ENCODE peak calls at places on chromosomes 16 and 17, in five cellular contexts. U is A549, G is K562, V is HepG2, K is GM12878. X is an unnamed sample.

GRCh38 chr17:17484451-17484899 is 7.7 kb downstream of the MED9 start:
- DNase-seq in U (no peak), V (no peak), K (no peak), G (no peak), X (no peak)

GRCh38 chr16:9372934-9373890 is 281.8 kb downstream of the HAPSTR1 start:
- DNase-seq in G (no peak), U (no peak), K (no peak), V (no peak), X (no peak)

GRCh38 chr16:2664522-2665096 is 17.7 kb upstream of the KCTD5 start:
- DNase-seq in G (no peak), K (no peak), V (no peak), U (no peak), X (no peak)

GRCh38 chr16:3171181-3171854 is 16.7 kb upstream of the OR1F1 start:
- DNase-seq in G (no peak), K (no peak), U (no peak), V (no peak), X (peak; percentile 72)

GRCh38 chr17:57623620-57624019 is 121.5 kb downstream of the CCDC182 start:
- DNase-seq in K (no peak), U (no peak), V (no peak), G (no peak), X (no peak)

GRCh38 chr16:14398014-14398717 is 231.9 kb downstream of the PARN start:
- DNase-seq in K (no peak), V (no peak), U (peak; percentile 37), G (no peak), X (no peak)

GRCh38 chr17:17050346-17051345 is 8.4 kb downstream of the MPRIP start:
- DNase-seq in K (no peak), U (no peak), G (no peak), V (no peak), X (peak; percentile 6)

GRCh38 chr17:3659541-3660111 is 8.8 kb downstream of the TAX1BP3 start:
- DNase-seq in K (no peak), V (no peak), U (peak; percentile 61), G (no peak), X (no peak)

GRCh38 chr17:81315885-81316391 is 20.8 kb upstream of the SLC38A10 start:
- DNase-seq in U (no peak), K (no peak), G (no peak), V (no peak), X (no peak)
- TF ChIP-seq ESRRA in U (no peak), K (no peak), G (no peak), V (no peak), X (no peak)

GRCh38 chr16:81175325-81175891 is 63.1 kb upstream of the BCO1 start:
- DNase-seq in K (no peak), V (peak; percentile 85), G (no peak), U (peak; percentile 80), X (no peak)
- TF ChIP-seq ESRRA in K (no peak), V (no peak), G (no peak), U (no peak), X (no peak)

GRCh38 chr16:68664297-68664696 is 19.2 kb downstream of the CDH3 start:
- DNase-seq in U (no peak), G (no peak), V (no peak), K (no peak), X (no peak)

GRCh38 chr16:68665501-68665900 is 20.4 kb downstream of the CDH3 start:
- DNase-seq in G (no peak), U (no peak), V (no peak), K (no peak), X (no peak)

DNA sequence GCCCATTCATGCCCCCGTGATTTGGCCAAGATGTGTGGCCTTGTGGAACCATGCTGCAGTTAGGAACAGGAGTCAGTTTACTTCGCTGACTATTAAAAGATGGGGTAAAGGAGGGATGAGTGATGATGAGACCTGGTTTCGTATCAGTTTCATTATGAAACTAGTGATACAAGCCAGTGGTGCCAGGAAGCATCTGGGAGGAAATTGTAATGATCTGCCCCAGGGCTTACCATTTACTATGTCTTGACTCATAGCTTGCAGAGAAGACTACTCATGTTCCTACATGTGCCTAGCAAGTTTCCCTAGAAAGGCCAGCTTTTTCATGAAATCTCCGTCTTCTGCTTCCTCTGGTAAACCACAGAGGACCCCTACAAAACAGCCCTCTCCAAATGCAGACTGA is 23.2 kb downstream of the CDH3 start:
- DNase-seq in G (no peak), V (no peak), U (no peak), K (peak; percentile 24), X (no peak)
- TF ChIP-seq ESRRA in G (no peak), V (no peak), U (no peak), K (no peak), X (no peak)

GRCh38 chr17:80856863-80857488 is 134.7 kb upstream of the CHMP6 start:
- DNase-seq in K (no peak), V (no peak), U (no peak), G (no peak), X (no peak)
- TF ChIP-seq ESRRA in K (no peak), V (no peak), U (no peak), G (no peak), X (no peak)

DNA sequence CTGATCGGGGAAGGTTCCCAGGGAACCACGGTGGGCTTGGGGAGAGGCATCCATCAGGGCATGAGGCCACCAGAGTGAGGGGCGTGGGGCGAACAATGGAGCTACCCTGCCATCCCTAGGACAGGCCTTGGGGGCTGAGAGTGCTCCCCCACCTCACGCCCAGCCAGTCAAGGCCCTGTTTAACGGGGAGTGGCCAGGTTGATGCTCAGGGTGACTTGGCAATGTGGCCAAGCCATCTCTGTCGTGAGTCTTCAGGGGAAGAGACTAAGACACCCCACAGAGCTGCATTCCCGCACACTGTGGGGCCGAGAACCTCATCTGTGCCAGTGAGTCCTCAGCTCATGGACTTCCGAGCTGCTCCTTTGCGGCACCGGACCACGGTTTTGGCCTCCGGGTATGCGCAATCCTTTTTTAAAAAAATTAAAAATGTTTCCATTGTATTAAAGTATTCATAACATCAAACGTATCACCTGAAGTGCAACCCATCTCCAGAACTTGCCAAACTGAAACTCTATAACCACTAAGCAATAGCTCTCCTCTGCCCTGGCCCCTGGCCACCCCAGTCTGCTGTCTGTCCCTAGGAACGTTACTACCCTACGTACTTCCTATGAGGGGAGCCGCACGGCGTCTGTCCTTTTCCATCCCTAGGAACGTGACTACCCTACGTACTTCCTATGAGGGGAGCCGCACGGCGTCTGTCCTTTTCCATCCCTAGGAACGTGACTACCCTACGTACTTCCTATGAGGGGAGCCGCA is 71.8 kb upstream of the DOC2B start:
- DNase-seq in V (no peak), K (no peak), U (no peak), G (no peak), X (peak; percentile 12)
- TF ChIP-seq ESRRA in V (no peak), K (no peak), U (no peak), G (no peak), X (no peak)

DNA sequence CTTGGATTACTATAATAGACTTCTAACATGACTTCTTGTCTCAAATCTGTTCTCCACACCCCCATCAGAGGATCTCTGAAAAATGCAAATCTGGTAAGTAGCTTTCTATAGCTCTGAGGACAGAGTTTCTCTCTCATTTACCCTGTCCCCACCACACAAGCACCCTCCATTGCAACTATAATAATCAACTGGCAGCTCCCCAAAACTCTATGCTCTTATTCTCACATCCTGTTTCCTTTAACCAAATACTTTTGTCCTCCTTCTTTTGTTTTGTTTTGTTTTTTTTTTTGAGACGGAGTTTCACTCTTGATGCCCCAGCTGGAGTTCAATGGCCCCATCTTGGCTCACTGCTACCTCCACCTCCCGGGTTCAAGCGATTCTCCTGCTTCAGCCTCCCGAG is 73.4 kb downstream of the HELZ start:
- DNase-seq in V (no peak), K (peak; percentile 71), G (no peak), U (no peak), X (no peak)
- TF ChIP-seq ESRRA in V (no peak), K (no peak), G (no peak), U (no peak), X (no peak)

GRCh38 chr17:8963017-8963416 is 2.5 kb downstream of the PIK3R5 start:
- DNase-seq in U (no peak), K (no peak), G (no peak), V (no peak), X (no peak)

GRCh38 chr17:8965394-8966168 is at the start of gene PIK3R5:
- DNase-seq in U (no peak), K (no peak), G (peak; percentile 54), V (no peak), X (peak; percentile 92)

GRCh38 chr17:8966926-8967325 is 1.4 kb upstream of the PIK3R5 start:
- DNase-seq in U (no peak), G (no peak), K (no peak), V (no peak), X (no peak)

GRCh38 chr17:8963665-8964258 is 1.7 kb downstream of the PIK3R5 start:
- DNase-seq in U (no peak), K (no peak), V (no peak), G (no peak), X (no peak)

GRCh38 chr17:8964801-8965393 is 610 bp downstream of the PIK3R5 start:
- DNase-seq in G (no peak), U (no peak), V (no peak), K (no peak), X (no peak)
- TF ChIP-seq ESRRA in G (no peak), U (no peak), V (no peak), K (no peak), X (no peak)

GRCh38 chr17:31858647-31859486 is at the start of gene COPRS:
- DNase-seq in G (peak; percentile 96), K (no peak), U (peak; percentile 87), V (peak; percentile 64), X (peak; percentile 81)
- TF ChIP-seq ESRRA in G (no peak), K (no peak), U (no peak), V (no peak), X (no peak)

GRCh38 chr17:45690876-45691275 is 93.2 kb upstream of the CRHR1 start:
- DNase-seq in U (no peak), K (no peak), V (no peak), G (no peak), X (no peak)

GRCh38 chr17:45688353-45688752 is 95.8 kb upstream of the CRHR1 start:
- DNase-seq in K (no peak), G (no peak), V (no peak), U (no peak), X (no peak)

GRCh38 chr17:45686250-45686649 is 97.9 kb upstream of the CRHR1 start:
- DNase-seq in V (no peak), K (no peak), U (no peak), G (peak; percentile 59), X (no peak)

GRCh38 chr17:45688820-45689219 is 95.3 kb upstream of the CRHR1 start:
- DNase-seq in V (no peak), G (no peak), K (no peak), U (no peak), X (no peak)

DNA sequence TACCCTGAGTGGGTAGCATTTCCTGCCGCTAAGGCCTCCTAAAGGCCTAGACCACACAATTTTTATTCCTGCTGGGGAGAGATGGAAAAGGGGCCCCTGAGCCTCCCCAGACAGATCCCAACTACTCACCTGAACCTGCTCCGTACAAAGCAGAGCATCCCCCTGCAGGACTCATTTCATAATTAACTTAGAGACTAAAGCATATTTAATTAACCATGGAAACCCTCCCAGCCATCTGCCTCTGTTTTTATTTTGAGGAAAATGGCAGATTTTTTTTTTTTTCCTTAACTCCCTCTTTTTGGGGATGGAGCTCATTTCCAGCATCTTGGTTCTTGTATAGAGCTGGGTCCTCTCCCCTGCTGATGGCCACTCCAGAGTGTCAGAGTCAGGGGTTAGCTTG is 96.5 kb upstream of the CRHR1 start:
- DNase-seq in G (no peak), U (no peak), V (no peak), K (no peak), X (no peak)
- TF ChIP-seq ESRRA in G (no peak), U (no peak), V (no peak), K (no peak), X (no peak)